ENCODE peak calls at places on chromosome 12, in six cellular contexts. One of them, this sample, is unnamed.

GRCh38 chr12:113906411-113907200 is 59.5 kb downstream of the RBM19 start:
- DNase-seq in GM20000: no peak
- DNase-seq in fibroblast of mammary gland: no peak
- DNase-seq in left ventricle myocardium inferior: no peak
- DNase-seq in activated naive CD8-positive, alpha-beta T cell treated with anti-CD3 and anti-CD28 coated beads for 36 hours: no peak
- DNase-seq in GM23338: no peak
- DNase-seq in this sample: no peak

GRCh38 chr12:93727195-93727811 is 50.1 kb downstream of the CRADD start:
- DNase-seq in left ventricle myocardium inferior: no peak
- DNase-seq in activated naive CD8-positive, alpha-beta T cell treated with anti-CD3 and anti-CD28 coated beads for 36 hours: no peak
- DNase-seq in fibroblast of mammary gland: no peak
- DNase-seq in GM20000: no peak
- DNase-seq in GM23338: no peak
- DNase-seq in this sample: no peak

GRCh38 chr12:99852666-99853065 is 132.1 kb downstream of the ANKS1B start:
- DNase-seq in GM23338: peak; percentile 27
- DNase-seq in activated naive CD8-positive, alpha-beta T cell treated with anti-CD3 and anti-CD28 coated beads for 36 hours: no peak
- DNase-seq in GM20000: no peak
- DNase-seq in left ventricle myocardium inferior: no peak
- DNase-seq in fibroblast of mammary gland: no peak
- DNase-seq in this sample: no peak

GRCh38 chr12:63848450-63848849 is 4.0 kb downstream of the SRGAP1 start:
- DNase-seq in fibroblast of mammary gland: no peak
- DNase-seq in activated naive CD8-positive, alpha-beta T cell treated with anti-CD3 and anti-CD28 coated beads for 36 hours: no peak
- DNase-seq in GM23338: no peak
- DNase-seq in left ventricle myocardium inferior: no peak
- DNase-seq in GM20000: no peak
- DNase-seq in this sample: no peak

GRCh38 chr12:112851024-112851777 is 55.6 kb upstream of the OAS1 start:
- DNase-seq in GM23338: peak; percentile 8
- DNase-seq in left ventricle myocardium inferior: no peak
- DNase-seq in GM20000: no peak
- DNase-seq in activated naive CD8-positive, alpha-beta T cell treated with anti-CD3 and anti-CD28 coated beads for 36 hours: no peak
- DNase-seq in fibroblast of mammary gland: no peak
- DNase-seq in this sample: no peak

GRCh38 chr12:21677622-21678277 is 20.1 kb upstream of the LDHB start:
- DNase-seq in fibroblast of mammary gland: peak; percentile 42
- DNase-seq in GM20000: no peak
- DNase-seq in activated naive CD8-positive, alpha-beta T cell treated with anti-CD3 and anti-CD28 coated beads for 36 hours: peak; percentile 13
- DNase-seq in left ventricle myocardium inferior: no peak
- DNase-seq in GM23338: no peak
- DNase-seq in this sample: peak; percentile 21

GRCh38 chr12:110686294-110686903 is 2.5 kb downstream of the HVCN1 start:
- DNase-seq in GM23338: no peak
- DNase-seq in left ventricle myocardium inferior: no peak
- DNase-seq in activated naive CD8-positive, alpha-beta T cell treated with anti-CD3 and anti-CD28 coated beads for 36 hours: no peak
- DNase-seq in fibroblast of mammary gland: no peak
- DNase-seq in GM20000: peak; percentile 27
- DNase-seq in this sample: no peak

GRCh38 chr12:55829967-55830600 is 697 bp upstream of the DNAJC14 start:
- DNase-seq in activated naive CD8-positive, alpha-beta T cell treated with anti-CD3 and anti-CD28 coated beads for 36 hours: peak; percentile 43
- DNase-seq in GM23338: peak; percentile 77
- DNase-seq in GM20000: peak; percentile 41
- DNase-seq in fibroblast of mammary gland: no peak
- DNase-seq in left ventricle myocardium inferior: peak; percentile 57
- DNase-seq in this sample: peak; percentile 42

GRCh38 chr12:114302117-114302516 is 103.8 kb downstream of the TBX5 start:
- DNase-seq in left ventricle myocardium inferior: no peak
- DNase-seq in fibroblast of mammary gland: no peak
- DNase-seq in GM23338: peak; percentile 40
- DNase-seq in activated naive CD8-positive, alpha-beta T cell treated with anti-CD3 and anti-CD28 coated beads for 36 hours: no peak
- DNase-seq in GM20000: no peak
- DNase-seq in this sample: no peak

GRCh38 chr12:11916113-11916512 is 154.6 kb upstream of the BCL2L14 start:
- DNase-seq in left ventricle myocardium inferior: no peak
- DNase-seq in fibroblast of mammary gland: no peak
- DNase-seq in GM20000: no peak
- DNase-seq in GM23338: no peak
- DNase-seq in activated naive CD8-positive, alpha-beta T cell treated with anti-CD3 and anti-CD28 coated beads for 36 hours: no peak
- DNase-seq in this sample: no peak

GRCh38 chr12:132173135-132174014 is 29.1 kb downstream of the NOC4L start:
- DNase-seq in GM20000: no peak
- DNase-seq in fibroblast of mammary gland: no peak
- DNase-seq in left ventricle myocardium inferior: peak; percentile 8
- DNase-seq in activated naive CD8-positive, alpha-beta T cell treated with anti-CD3 and anti-CD28 coated beads for 36 hours: no peak
- DNase-seq in GM23338: no peak
- DNase-seq in this sample: no peak

GRCh38 chr12:92551853-92552397 is 150.9 kb upstream of the PLEKHG7 start:
- DNase-seq in GM23338: no peak
- DNase-seq in fibroblast of mammary gland: peak; percentile 42
- DNase-seq in GM20000: peak; percentile 58
- DNase-seq in activated naive CD8-positive, alpha-beta T cell treated with anti-CD3 and anti-CD28 coated beads for 36 hours: peak; percentile 52
- DNase-seq in left ventricle myocardium inferior: no peak
- DNase-seq in this sample: peak; percentile 70

GRCh38 chr12:125056306-125056705 is 8.9 kb upstream of the AACS start:
- DNase-seq in fibroblast of mammary gland: no peak
- DNase-seq in GM20000: no peak
- DNase-seq in GM23338: no peak
- DNase-seq in left ventricle myocardium inferior: no peak
- DNase-seq in activated naive CD8-positive, alpha-beta T cell treated with anti-CD3 and anti-CD28 coated beads for 36 hours: no peak
- DNase-seq in this sample: no peak

GRCh38 chr12:99746538-99746937 is 99.0 kb downstream of the GARIN6 start:
- DNase-seq in GM20000: no peak
- DNase-seq in left ventricle myocardium inferior: no peak
- DNase-seq in fibroblast of mammary gland: no peak
- DNase-seq in activated naive CD8-positive, alpha-beta T cell treated with anti-CD3 and anti-CD28 coated beads for 36 hours: no peak
- DNase-seq in GM23338: peak; percentile 46
- DNase-seq in this sample: no peak

GRCh38 chr12:95633049-95633545 is 81.8 kb upstream of the USP44 start:
- DNase-seq in GM20000: no peak
- DNase-seq in fibroblast of mammary gland: peak; percentile 90
- DNase-seq in activated naive CD8-positive, alpha-beta T cell treated with anti-CD3 and anti-CD28 coated beads for 36 hours: no peak
- DNase-seq in GM23338: no peak
- DNase-seq in left ventricle myocardium inferior: no peak
- DNase-seq in this sample: peak; percentile 36

GRCh38 chr12:91331371-91331770 is 148.8 kb upstream of the DCN start:
- DNase-seq in activated naive CD8-positive, alpha-beta T cell treated with anti-CD3 and anti-CD28 coated beads for 36 hours: no peak
- DNase-seq in GM20000: no peak
- DNase-seq in fibroblast of mammary gland: peak; percentile 30
- DNase-seq in left ventricle myocardium inferior: no peak
- DNase-seq in GM23338: no peak
- DNase-seq in this sample: no peak

GRCh38 chr12:30874455-30875313 is 51.9 kb upstream of the TSPAN11 start:
- DNase-seq in GM20000: no peak
- DNase-seq in activated naive CD8-positive, alpha-beta T cell treated with anti-CD3 and anti-CD28 coated beads for 36 hours: no peak
- DNase-seq in fibroblast of mammary gland: no peak
- DNase-seq in GM23338: no peak
- DNase-seq in left ventricle myocardium inferior: peak; percentile 29
- DNase-seq in this sample: no peak

GRCh38 chr12:93699271-93700141 is 22.3 kb downstream of the CRADD start:
- DNase-seq in fibroblast of mammary gland: peak; percentile 65
- DNase-seq in GM23338: peak; percentile 68
- DNase-seq in activated naive CD8-positive, alpha-beta T cell treated with anti-CD3 and anti-CD28 coated beads for 36 hours: no peak
- DNase-seq in left ventricle myocardium inferior: no peak
- DNase-seq in GM20000: no peak
- DNase-seq in this sample: no peak

GRCh38 chr12:68440068-68440581 is 108.0 kb upstream of the MDM1 start:
- DNase-seq in GM20000: no peak
- DNase-seq in GM23338: no peak
- DNase-seq in fibroblast of mammary gland: peak; percentile 59
- DNase-seq in left ventricle myocardium inferior: no peak
- DNase-seq in activated naive CD8-positive, alpha-beta T cell treated with anti-CD3 and anti-CD28 coated beads for 36 hours: no peak
- DNase-seq in this sample: no peak

GRCh38 chr12:112456029-112456428 is 37.3 kb downstream of the PTPN11 start:
- DNase-seq in activated naive CD8-positive, alpha-beta T cell treated with anti-CD3 and anti-CD28 coated beads for 36 hours: no peak
- DNase-seq in GM23338: no peak
- DNase-seq in left ventricle myocardium inferior: no peak
- DNase-seq in fibroblast of mammary gland: no peak
- DNase-seq in GM20000: no peak
- DNase-seq in this sample: no peak